ENCODE peak calls at places on chromosome X, in eight cellular contexts. Z, T, F, G, D, H, U and K are unnamed samples.

GRCh38 chrX:39677585-39677984 is 420.2 kb downstream of the BCOR start:
- DNase-seq in Z (no peak), T (no peak), F (no peak), G (no peak), D (no peak), H (no peak), U (no peak), K (no peak)

GRCh38 chrX:68503830-68504229 is 5.0 kb downstream of the YIPF6 start:
- DNase-seq in Z (no peak), T (no peak), F (no peak), G (no peak), D (no peak), H (no peak), U (no peak), K (no peak)

GRCh38 chrX:126339926-126340325 is 173.8 kb upstream of the DCAF12L2 start:
- DNase-seq in Z (no peak), T (no peak), F (no peak), G (no peak), D (no peak), H (no peak), U (no peak), K (no peak)

GRCh38 chrX:76148011-76148665 is 24.7 kb upstream of the PBDC1 start:
- DNase-seq in Z (peak), T (no peak), F (peak), G (no peak), D (peak), H (no peak), U (no peak), K (no peak)

GRCh38 chrX:72245461-72246089 is 6.7 kb upstream of the ERCC6L start:
- DNase-seq in Z (peak), T (peak), F (peak), G (peak), D (no peak), H (peak), U (peak), K (no peak)

GRCh38 chrX:93594780-93595179 is 78.6 kb downstream of the NAP1L3 start:
- DNase-seq in Z (no peak), T (no peak), F (no peak), G (no peak), D (no peak), H (no peak), U (no peak), K (no peak)

GRCh38 chrX:153521034-153521433 is 3.6 kb downstream of the ATP2B3 start:
- DNase-seq in Z (peak), T (no peak), F (no peak), G (no peak), D (no peak), H (no peak), U (peak), K (no peak)

GRCh38 chrX:20350598-20350997 is 83.9 kb upstream of the RPS6KA3 start:
- DNase-seq in Z (no peak), T (no peak), F (no peak), G (no peak), D (no peak), H (no peak), U (no peak), K (no peak)

GRCh38 chrX:72107320-72107719 is 24.4 kb downstream of the RTL5 start:
- DNase-seq in Z (no peak), T (peak), F (no peak), G (no peak), D (no peak), H (no peak), U (peak), K (no peak)

GRCh38 chrX:17601816-17602215 is 135.5 kb upstream of the SCML1 start:
- DNase-seq in Z (no peak), T (no peak), F (no peak), G (no peak), D (no peak), H (no peak), U (no peak), K (no peak)

GRCh38 chrX:55524487-55524886 is 34.8 kb upstream of the USP51 start:
- DNase-seq in Z (peak), T (no peak), F (no peak), G (no peak), D (no peak), H (no peak), U (no peak), K (no peak)
- TF ChIP-seq CTCF in Z (no peak), T (peak), F (no peak), G (peak), D (no peak), H (no peak), U (no peak), K (no peak)

GRCh38 chrX:6053126-6053625 is 175.5 kb downstream of the NLGN4X start:
- DNase-seq in Z (no peak), T (no peak), F (no peak), G (no peak), D (no peak), H (no peak), U (no peak), K (no peak)
- TF ChIP-seq CTCF in Z (no peak), T (no peak), F (no peak), G (no peak), D (no peak), H (no peak), U (no peak), K (no peak)

GRCh38 chrX:121308276-121308805 is 260.9 kb downstream of the GLUD2 start:
- DNase-seq in Z (no peak), T (peak), F (peak), G (no peak), D (no peak), H (peak), U (no peak), K (peak)
- TF ChIP-seq CTCF in Z (no peak), T (peak), F (peak), G (peak), D (no peak), H (no peak), U (no peak), K (peak)

GRCh38 chrX:128619490-128619889 is 567.3 kb upstream of the ACTRT1 start:
- DNase-seq in Z (no peak), T (no peak), F (no peak), G (no peak), D (no peak), H (no peak), U (no peak), K (no peak)
- TF ChIP-seq CTCF in Z (no peak), T (peak), F (no peak), G (no peak), D (no peak), H (no peak), U (no peak), K (no peak)

GRCh38 chrX:124307253-124307907 is 25.1 kb upstream of the TEX13D start:
- DNase-seq in Z (no peak), T (no peak), F (no peak), G (no peak), D (no peak), H (no peak), U (no peak), K (no peak)
- TF ChIP-seq CTCF in Z (no peak), T (no peak), F (no peak), G (no peak), D (no peak), H (no peak), U (no peak), K (no peak)

GRCh38 chrX:129346574-129346973 is 176.7 kb downstream of the SMARCA1 start:
- DNase-seq in Z (no peak), T (no peak), F (no peak), G (no peak), D (no peak), H (no peak), U (no peak), K (no peak)

DNA sequence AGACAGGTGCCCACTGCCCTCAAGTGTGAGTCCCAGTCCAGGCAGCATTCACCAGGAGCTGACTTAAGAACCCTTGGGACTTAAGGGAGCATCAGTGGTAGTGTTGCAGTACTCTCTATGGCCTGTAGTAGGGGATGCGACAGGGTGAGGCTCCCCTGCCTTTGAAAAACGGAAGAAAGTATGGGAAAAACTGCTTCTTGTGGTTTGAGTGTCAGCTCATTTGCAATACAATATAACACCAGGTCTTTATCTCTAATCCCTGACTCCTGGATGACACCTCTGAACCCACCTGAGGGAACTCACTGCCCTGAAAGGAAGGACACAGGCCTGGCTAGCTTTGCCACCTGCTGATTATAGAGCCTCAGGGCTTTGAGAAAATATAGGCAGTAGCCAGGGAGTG is 176.0 kb downstream of the SMARCA1 start:
- DNase-seq in Z (no peak), T (peak), F (no peak), G (no peak), D (no peak), H (peak), U (no peak), K (no peak)
- TF ChIP-seq CTCF in Z (no peak), T (peak), F (peak), G (no peak), D (no peak), H (peak), U (peak), K (no peak)

GRCh38 chrX:141468940-141469339 is 115.6 kb downstream of the SPANXA1 start:
- DNase-seq in Z (peak), T (no peak), F (peak), G (no peak), D (no peak), H (no peak), U (no peak), K (no peak)

GRCh38 chrX:141469469-141469868 is 115.1 kb downstream of the SPANXA1 start:
- DNase-seq in Z (no peak), T (no peak), F (no peak), G (no peak), D (no peak), H (no peak), U (no peak), K (no peak)

GRCh38 chrX:141467442-141467841 is 117.1 kb downstream of the SPANXA1 start:
- DNase-seq in Z (no peak), T (no peak), F (no peak), G (no peak), D (no peak), H (no peak), U (no peak), K (no peak)
- TF ChIP-seq CTCF in Z (no peak), T (peak), F (no peak), G (no peak), D (no peak), H (no peak), U (peak), K (no peak)

GRCh38 chrX:129461801-129462456 is 61.4 kb downstream of the SMARCA1 start:
- DNase-seq in Z (no peak), T (no peak), F (no peak), G (no peak), D (no peak), H (no peak), U (no peak), K (no peak)

GRCh38 chrX:129462707-129463106 is 60.6 kb downstream of the SMARCA1 start:
- DNase-seq in Z (no peak), T (no peak), F (no peak), G (no peak), D (no peak), H (no peak), U (no peak), K (no peak)
- TF ChIP-seq CTCF in Z (no peak), T (peak), F (no peak), G (no peak), D (no peak), H (no peak), U (no peak), K (no peak)

GRCh38 chrX:70032797-70033196 is 16.9 kb downstream of the AWAT2 start:
- DNase-seq in Z (no peak), T (no peak), F (no peak), G (no peak), D (no peak), H (no peak), U (no peak), K (no peak)
- TF ChIP-seq CTCF in Z (no peak), T (no peak), F (no peak), G (peak), D (no peak), H (no peak), U (no peak), K (no peak)